ENCODE peak calls at places on chromosomes 16 and 17, in eight cellular contexts. M is right cardiac atrium, F is right lobe of liver, H is gastrocnemius medialis, R is A549, U is upper lobe of left lung, G is body of pancreas, L is HepG2. D is an unnamed sample. For H3K4me1, the result is how much of the 10 kb centered on the place peaks cover.

GRCh38 chr16:30948956-30949654 is at the start of gene ORAI3:
- ATAC-seq in M (peak), F (peak), H (peak), R (peak), U (peak), G (peak), L (peak), D (peak)

GRCh38 chr16:25108054-25108453 is 3.5 kb upstream of the LCMT1 start:
- ATAC-seq in M (no peak), F (no peak), H (no peak), R (no peak), U (no peak), G (no peak), L (no peak), D (no peak)

GRCh38 chr16:24883714-24884151 is 38.0 kb downstream of the SLC5A11 start:
- ATAC-seq in M (no peak), F (no peak), H (no peak), R (no peak), U (no peak), G (no peak), L (no peak), D (no peak)

GRCh38 chr16:88993006-88993787 is 16.2 kb upstream of the CBFA2T3 start:
- ATAC-seq in M (peak), F (no peak), H (no peak), R (peak), U (no peak), G (no peak), L (no peak), D (peak)

GRCh38 chr16:3841729-3842508 is 38.6 kb downstream of the CREBBP start:
- ATAC-seq in M (no peak), F (no peak), H (no peak), R (no peak), U (no peak), G (no peak), L (no peak), D (no peak)

GRCh38 chr17:56908061-56908542 is 5.7 kb downstream of the TRIM25 start:
- ATAC-seq in M (peak), F (peak), H (no peak), R (peak), U (peak), G (no peak), L (no peak), D (no peak)

GRCh38 chr16:81519298-81520150 is 74.9 kb downstream of the CMIP start:
- ATAC-seq in M (no peak), F (peak), H (no peak), R (no peak), U (peak), G (no peak), L (peak), D (no peak)

GRCh38 chr17:82120148-82120547 is 22.1 kb upstream of the FASN start:
- ATAC-seq in M (no peak), F (no peak), H (no peak), R (no peak), U (no peak), G (no peak), L (no peak), D (no peak)

GRCh38 chr17:71192848-71193247 is 928.0 kb upstream of the SOX9 start:
- ATAC-seq in M (no peak), F (no peak), H (no peak), R (no peak), U (no peak), G (no peak), L (no peak), D (no peak)

GRCh38 chr17:74542166-74542565 is 3.7 kb downstream of the CD300C start:
- ATAC-seq in M (no peak), F (no peak), H (no peak), R (no peak), U (no peak), G (no peak), L (no peak), D (no peak)

GRCh38 chr16:83912152-83912948 is 13.4 kb downstream of the MLYCD start:
- ATAC-seq in M (peak), F (peak), H (peak), R (peak), U (no peak), G (no peak), L (no peak), D (no peak)

GRCh38 chr17:5864910-5865657 is 205.1 kb upstream of the WSCD1 start:
- ATAC-seq in M (no peak), F (no peak), H (peak), R (peak), U (no peak), G (no peak), L (no peak), D (no peak)

GRCh38 chr17:6075050-6075449 is 4.9 kb downstream of the WSCD1 start:
- ATAC-seq in M (no peak), F (no peak), H (no peak), R (no peak), U (no peak), G (no peak), L (no peak), D (no peak)

GRCh38 chr17:65013613-65014391 is 42.7 kb downstream of the GNA13 start:
- ATAC-seq in M (no peak), F (no peak), H (no peak), R (no peak), U (peak), G (no peak), L (no peak), D (peak)

GRCh38 chr17:27495460-27495859 is 39.2 kb downstream of the KSR1 start:
- ATAC-seq in M (peak), F (no peak), H (peak), R (no peak), U (peak), G (peak), L (no peak), D (no peak)

GRCh38 chr16:8512941-8513624 is 77.2 kb downstream of the TMEM114 start:
- ATAC-seq in M (no peak), F (no peak), H (no peak), R (no peak), U (no peak), G (no peak), L (no peak), D (no peak)

GRCh38 chr16:49513040-49513439 is 139.4 kb downstream of the C16orf78 start:
- ATAC-seq in M (no peak), F (no peak), H (no peak), R (peak), U (peak), G (no peak), L (peak), D (peak)

GRCh38 chr17:80204626-80205468 is 15.3 kb downstream of the SGSH start:
- ATAC-seq in M (no peak), F (peak), H (no peak), R (no peak), U (no peak), G (no peak), L (peak), D (no peak)

GRCh38 chr16:72654535-72654934 is 393.4 kb downstream of the ZFHX3 start:
- ATAC-seq in M (no peak), F (no peak), H (no peak), R (no peak), U (no peak), G (no peak), L (no peak), D (no peak)

GRCh38 chr16:72657791-72658190 is 390.1 kb downstream of the ZFHX3 start:
- ATAC-seq in M (no peak), F (no peak), H (no peak), R (no peak), U (no peak), G (no peak), L (no peak), D (no peak)

GRCh38 chr16:72664122-72664479 is 383.8 kb downstream of the ZFHX3 start:
- ATAC-seq in M (no peak), F (no peak), H (no peak), R (peak), U (no peak), G (no peak), L (peak), D (no peak)

GRCh38 chr16:72657164-72657563 is 390.8 kb downstream of the ZFHX3 start:
- ATAC-seq in M (no peak), F (no peak), H (no peak), R (no peak), U (no peak), G (no peak), L (no peak), D (no peak)

GRCh38 chr16:72658888-72659717 is 388.8 kb downstream of the ZFHX3 start:
- ATAC-seq in M (no peak), F (no peak), H (no peak), R (no peak), U (no peak), G (no peak), L (no peak), D (no peak)
- H3K4me1 ChIP-seq in M (under half), F (under half), H (under half), R (under half), U (under half), G (under half), L (under half), D (under half)

GRCh38 chr16:73034374-73034773 is 13.6 kb downstream of the ZFHX3 start:
- ATAC-seq in M (no peak), F (no peak), H (no peak), R (no peak), U (no peak), G (no peak), L (no peak), D (no peak)
- H3K4me1 ChIP-seq in M (under half), F (under half), H (half or more), R (under half), U (under half), G (half or more), L (half or more), D (under half)

GRCh38 chr17:4445731-4446130 is 12.0 kb downstream of the SPNS3 start:
- ATAC-seq in M (no peak), F (no peak), H (no peak), R (no peak), U (no peak), G (no peak), L (no peak), D (no peak)

GRCh38 chr17:4448197-4448980 is 14.6 kb downstream of the SPNS3 start:
- ATAC-seq in M (no peak), F (no peak), H (no peak), R (peak), U (no peak), G (no peak), L (no peak), D (no peak)

GRCh38 chr17:4446326-4447051 is 12.7 kb downstream of the SPNS3 start:
- ATAC-seq in M (peak), F (peak), H (no peak), R (no peak), U (no peak), G (no peak), L (no peak), D (peak)

GRCh38 chr17:4450710-4451316 is 17.1 kb downstream of the SPNS3 start:
- ATAC-seq in M (no peak), F (no peak), H (no peak), R (no peak), U (no peak), G (no peak), L (no peak), D (no peak)

DNA sequence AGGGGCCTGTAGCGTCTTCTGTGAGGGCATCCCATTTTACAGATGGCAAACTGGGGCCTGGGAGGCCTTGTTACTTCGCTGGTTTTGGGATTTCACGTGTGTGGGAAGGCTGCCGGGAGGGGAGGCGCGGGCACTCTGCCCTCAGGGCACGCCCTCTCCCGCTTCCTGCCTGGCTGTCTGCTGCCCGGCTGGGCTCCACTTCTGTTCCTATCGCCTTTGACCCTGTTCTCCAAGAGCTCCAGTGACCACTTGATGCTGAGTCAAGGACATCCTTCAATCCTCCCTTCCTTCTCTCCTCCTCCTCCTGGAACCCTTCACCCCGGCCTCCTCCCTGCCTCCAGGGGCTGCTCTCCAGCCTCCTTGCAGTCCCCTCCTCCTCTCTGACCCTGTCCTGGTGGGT is 16.0 kb downstream of the SPNS3 start:
- ATAC-seq in M (peak), F (no peak), H (no peak), R (no peak), U (peak), G (no peak), L (no peak), D (no peak)
- H3K4me1 ChIP-seq in M (under half), F (under half), H (under half), R (under half), U (under half), G (under half), L (half or more), D (under half)

DNA sequence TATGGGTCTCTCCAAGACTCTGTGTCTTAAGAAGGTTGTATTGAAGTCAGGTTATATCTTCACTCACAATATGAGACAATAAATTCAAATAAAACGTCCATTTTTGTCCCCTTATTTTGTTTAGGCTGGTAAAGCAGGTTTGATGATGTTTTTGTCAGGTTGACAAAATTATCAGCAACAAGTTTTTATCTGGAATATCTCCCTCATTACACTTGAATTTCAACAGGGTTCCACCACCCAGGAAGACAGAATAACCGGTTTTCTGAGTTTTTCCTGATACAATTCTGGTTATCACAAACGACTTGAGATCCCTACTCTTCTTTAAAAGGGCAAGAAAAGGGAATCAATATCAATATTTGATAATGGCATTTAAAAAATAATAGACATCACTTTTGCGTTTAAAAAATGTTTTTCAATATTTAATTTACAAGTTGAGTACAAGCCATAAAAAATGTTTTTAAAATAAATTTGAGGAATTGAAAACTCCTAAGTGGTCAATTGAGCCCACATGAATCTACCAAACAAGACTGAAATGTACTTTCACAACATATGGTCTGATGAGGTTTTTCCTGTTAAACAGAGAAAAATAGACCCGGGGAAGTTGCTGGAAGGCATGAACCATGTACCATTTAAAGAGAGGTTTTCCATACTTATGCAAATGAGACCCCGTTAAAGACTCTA is 1.4 kb upstream of the ATP6V0A1 start:
- ATAC-seq in M (no peak), F (no peak), H (no peak), R (no peak), U (peak), G (no peak), L (no peak), D (no peak)
- H3K4me1 ChIP-seq in M (under half), F (under half), H (under half), R (under half), U (half or more), G (under half), L (under half), D (under half)

GRCh38 chr17:17188586-17188985 is 17.5 kb downstream of the PLD6 start:
- ATAC-seq in M (no peak), F (no peak), H (no peak), R (no peak), U (no peak), G (no peak), L (peak), D (no peak)
- H3K4me1 ChIP-seq in M (under half), F (under half), H (under half), R (under half), U (under half), G (under half), L (under half), D (under half)

DNA sequence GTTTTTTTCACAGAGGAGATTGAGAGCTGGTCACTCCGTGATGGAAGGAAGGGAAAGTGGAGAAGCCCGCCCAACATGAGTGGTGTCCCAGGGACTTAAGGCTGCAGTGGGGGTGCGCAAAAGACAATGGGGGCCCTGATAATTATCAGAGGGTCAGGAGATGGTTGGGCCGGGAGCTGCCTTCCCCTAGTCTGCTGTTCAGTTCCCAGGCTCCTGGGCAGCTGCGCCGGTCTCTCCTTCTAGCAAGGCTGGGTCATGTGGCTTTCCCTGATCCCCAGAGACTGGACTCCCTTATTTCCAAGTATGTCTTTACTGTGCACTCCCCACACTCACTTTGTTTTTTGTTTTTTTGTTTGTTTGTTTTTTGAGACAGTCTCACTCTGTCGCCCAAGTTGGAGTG is 16.2 kb downstream of the CYGB start:
- ATAC-seq in M (no peak), F (no peak), H (no peak), R (no peak), U (no peak), G (no peak), L (no peak), D (no peak)
- H3K4me1 ChIP-seq in M (under half), F (under half), H (under half), R (under half), U (under half), G (under half), L (half or more), D (under half)

GRCh38 chr17:44331249-44331760 is 6.7 kb upstream of the SLC25A39 start:
- ATAC-seq in M (peak), F (peak), H (peak), R (peak), U (peak), G (peak), L (peak), D (no peak)

GRCh38 chr17:44326867-44327444 is 2.3 kb upstream of the SLC25A39 start:
- ATAC-seq in M (peak), F (peak), H (peak), R (peak), U (peak), G (peak), L (peak), D (peak)

GRCh38 chr17:44324571-44325275 is at the start of gene SLC25A39:
- ATAC-seq in M (peak), F (peak), H (peak), R (peak), U (peak), G (peak), L (peak), D (peak)

GRCh38 chr17:44324092-44324570 is 492 bp downstream of the SLC25A39 start:
- ATAC-seq in M (peak), F (no peak), H (no peak), R (peak), U (no peak), G (peak), L (peak), D (no peak)

DNA sequence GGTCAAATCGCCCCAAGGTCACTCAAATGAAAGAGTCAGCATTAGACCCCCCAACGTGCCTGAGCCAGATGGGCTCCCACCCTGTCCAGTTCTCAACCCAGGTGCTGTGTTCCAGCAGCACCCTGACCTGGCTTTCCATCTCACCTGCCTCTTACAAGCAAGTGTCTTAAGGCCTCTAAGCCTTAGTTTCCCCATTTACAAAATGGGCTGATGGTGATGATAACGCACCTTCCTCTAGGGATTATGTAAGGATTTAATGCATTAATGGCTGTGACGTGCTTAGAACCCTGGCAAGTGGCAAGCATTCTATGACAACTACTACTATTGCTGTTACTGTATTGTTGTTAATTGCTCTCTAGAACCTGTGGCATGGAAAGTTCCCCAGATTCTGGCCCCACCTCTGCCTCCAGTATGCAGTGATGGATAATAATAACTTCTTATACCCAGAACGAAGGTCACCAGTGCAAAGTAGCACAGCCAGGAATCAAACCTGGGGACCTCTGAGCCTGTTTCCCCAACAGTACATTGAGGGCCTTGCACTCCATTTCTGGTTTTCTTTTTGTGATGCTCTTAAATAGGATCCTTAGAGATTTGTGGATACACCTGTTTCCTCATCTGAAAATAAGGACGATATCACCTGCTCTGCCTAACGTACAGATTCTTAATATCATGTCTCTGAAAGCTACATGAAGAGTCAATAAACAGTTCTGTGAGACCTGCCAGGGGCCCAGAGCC is 3.3 kb upstream of the SLC25A39 start:
- ATAC-seq in M (no peak), F (no peak), H (no peak), R (no peak), U (no peak), G (no peak), L (no peak), D (no peak)
- H3K4me1 ChIP-seq in M (under half), F (under half), H (under half), R (under half), U (under half), G (under half), L (half or more), D (under half)

GRCh38 chr17:76445697-76446448 is 7.1 kb downstream of the UBE2O start:
- ATAC-seq in M (peak), F (no peak), H (no peak), R (no peak), U (no peak), G (no peak), L (no peak), D (no peak)
- H3K4me1 ChIP-seq in M (under half), F (under half), H (under half), R (half or more), U (under half), G (under half), L (half or more), D (under half)

DNA sequence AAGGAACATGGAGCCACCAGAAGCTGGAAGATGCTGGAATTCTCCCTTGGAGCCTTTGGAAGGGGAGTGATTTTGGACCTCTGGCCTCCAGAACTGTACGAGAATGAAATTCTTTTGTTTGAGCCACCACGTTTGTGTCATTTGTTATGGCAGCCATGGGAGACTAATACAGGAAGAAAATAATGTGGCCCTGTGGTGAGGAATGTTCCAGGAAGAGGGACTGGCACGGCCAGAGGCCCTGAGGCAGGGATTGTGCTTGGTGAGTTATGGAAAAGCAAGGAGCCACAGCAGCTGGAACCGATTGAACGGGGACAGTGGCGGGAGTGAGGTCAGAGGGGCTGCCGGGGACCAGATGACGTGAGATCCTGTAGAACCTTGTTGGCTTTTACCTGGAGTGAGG is 51.4 kb downstream of the CFAP20 start:
- ATAC-seq in M (no peak), F (no peak), H (no peak), R (no peak), U (no peak), G (no peak), L (no peak), D (no peak)
- H3K4me1 ChIP-seq in M (under half), F (under half), H (under half), R (under half), U (under half), G (under half), L (under half), D (under half)

GRCh38 chr17:15779119-15779518 is 47.0 kb downstream of the TBC1D26 start:
- ATAC-seq in M (no peak), F (no peak), H (no peak), R (no peak), U (no peak), G (no peak), L (no peak), D (no peak)

GRCh38 chr17:15776871-15777270 is 44.8 kb downstream of the TBC1D26 start:
- ATAC-seq in M (no peak), F (no peak), H (no peak), R (no peak), U (no peak), G (no peak), L (no peak), D (no peak)

GRCh38 chr17:15777717-15778116 is 45.6 kb downstream of the TBC1D26 start:
- ATAC-seq in M (no peak), F (no peak), H (no peak), R (no peak), U (no peak), G (no peak), L (no peak), D (no peak)

GRCh38 chr17:15780188-15780587 is 48.1 kb downstream of the TBC1D26 start:
- ATAC-seq in M (no peak), F (no peak), H (no peak), R (no peak), U (no peak), G (no peak), L (no peak), D (no peak)

GRCh38 chr17:15777297-15777696 is 45.2 kb downstream of the TBC1D26 start:
- ATAC-seq in M (no peak), F (no peak), H (no peak), R (no peak), U (no peak), G (no peak), L (no peak), D (no peak)
- H3K4me1 ChIP-seq in M (under half), F (under half), H (under half), R (under half), U (under half), G (under half), L (under half), D (under half)